ENCODE peak calls at places on chromosomes 4 and X, in seven cellular contexts. Q is transverse colon, D is HCT116, P is GM12892, M is suprapubic skin, A is Panc1, L is SK-N-SH. Z is an unnamed sample.

GRCh38 chr4:110869862-110870577 is 247.1 kb upstream of the PITX2 start:
- DNase-seq in P (no peak), M (no peak), Q (no peak), A (no peak), L (no peak), D (peak), Z (no peak)

GRCh38 chr4:56410247-56410646 is 23.0 kb upstream of the AASDH start:
- DNase-seq in L (peak), D (peak), M (no peak), P (no peak), A (no peak), Q (peak), Z (no peak)

GRCh38 chr4:139659735-139660424 is 5.7 kb upstream of the MGST2 start:
- DNase-seq in M (no peak), A (no peak), Q (no peak), D (no peak), L (no peak), P (no peak), Z (no peak)

GRCh38 chr4:137819964-137820383 is 287.7 kb upstream of the PCDH18 start:
- DNase-seq in P (no peak), A (peak), Q (no peak), M (no peak), D (peak), L (peak), Z (no peak)

GRCh38 chr4:54066088-54066415 is 1.6 kb upstream of the CHIC2 start:
- DNase-seq in A (no peak), M (no peak), Q (no peak), D (no peak), L (no peak), P (no peak), Z (no peak)

GRCh38 chr4:139171878-139172691 is 4.9 kb downstream of the ELF2 start:
- DNase-seq in M (no peak), L (no peak), D (no peak), Q (no peak), P (no peak), A (no peak), Z (no peak)

GRCh38 chrX:123230798-123231197 is 46.7 kb downstream of the GRIA3 start:
- DNase-seq in Q (no peak), D (no peak), M (no peak), L (no peak), A (no peak), P (no peak), Z (no peak)

GRCh38 chr4:40596522-40596921 is 33.1 kb downstream of the RBM47 start:
- DNase-seq in D (no peak), P (no peak), L (no peak), M (no peak), Q (no peak), A (no peak), Z (no peak)

GRCh38 chrX:19063030-19063429 is 59.2 kb downstream of the ADGRG2 start:
- DNase-seq in P (no peak), Q (no peak), M (no peak), L (no peak), A (no peak), D (no peak), Z (no peak)

GRCh38 chr4:73705056-73705432 is 35.3 kb upstream of the CXCL8 start:
- DNase-seq in L (no peak), Q (no peak), A (no peak), P (no peak), D (no peak), M (no peak), Z (no peak)

DNA sequence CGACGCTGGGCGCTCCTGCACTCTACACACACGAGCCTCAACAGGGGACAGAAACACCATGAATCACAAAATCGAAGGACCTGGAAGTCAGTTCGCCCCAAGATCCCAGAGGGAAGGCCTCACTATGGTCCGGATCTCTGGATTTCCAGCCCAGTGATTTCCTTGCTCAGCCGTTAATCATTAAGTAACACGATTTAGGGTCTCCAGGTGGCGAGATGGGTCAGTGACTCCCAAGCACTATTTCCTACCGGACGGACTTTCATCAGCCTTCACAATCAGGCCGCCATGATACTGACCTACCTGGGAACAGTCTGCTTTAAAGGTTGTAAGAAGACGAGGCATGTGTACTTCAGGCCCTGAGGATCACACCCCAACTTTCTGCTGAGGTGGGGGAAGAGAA is 63.7 kb downstream of the FAT1 start:
- DNase-seq in A (no peak), P (no peak), Q (no peak), D (no peak), M (no peak), L (no peak), Z (no peak)
- TF ChIP-seq POLR2AphosphoS5 in A (no peak), P (no peak), Q (no peak), D (no peak), M (no peak), L (no peak), Z (no peak)

GRCh38 chr4:184282895-184283654 is 65.4 kb upstream of the ENPP6 start:
- DNase-seq in M (no peak), Q (peak), L (no peak), P (no peak), A (no peak), D (no peak), Z (no peak)
- TF ChIP-seq POLR2AphosphoS5 in M (no peak), Q (no peak), L (no peak), P (peak), A (no peak), D (no peak), Z (no peak)

GRCh38 chrX:41350976-41351569 is 17.1 kb downstream of the DDX3X start:
- DNase-seq in D (no peak), A (no peak), L (no peak), Q (no peak), P (no peak), M (no peak), Z (no peak)
- TF ChIP-seq POLR2AphosphoS5 in D (peak), A (peak), L (peak), Q (peak), P (peak), M (no peak), Z (no peak)

DNA sequence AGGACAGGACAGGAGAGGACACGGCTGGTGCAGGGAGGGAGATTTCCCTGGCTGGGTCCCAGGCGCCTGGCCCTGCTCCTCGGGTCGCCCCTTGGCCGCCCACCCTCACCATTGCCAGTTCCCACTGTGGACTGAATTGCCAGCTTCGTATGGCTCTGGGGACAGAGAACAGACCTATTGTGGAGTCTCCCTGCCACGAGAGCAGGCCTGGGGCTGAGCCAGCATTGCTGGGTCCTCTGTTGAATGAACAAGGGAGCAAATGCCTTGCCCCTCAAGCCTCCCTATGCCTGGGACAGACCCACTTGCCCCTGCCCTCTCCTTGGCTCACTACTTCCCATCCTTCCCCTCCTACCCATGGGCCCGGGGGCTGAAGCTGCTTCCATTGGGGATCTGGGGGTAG is 4.3 kb downstream of the PLXNA3 start:
- DNase-seq in A (no peak), D (no peak), M (no peak), Q (no peak), L (no peak), P (no peak), Z (no peak)
- TF ChIP-seq POLR2AphosphoS5 in A (no peak), D (no peak), M (no peak), Q (no peak), L (no peak), P (no peak), Z (no peak)

GRCh38 chrX:49183701-49184281 is 2.4 kb downstream of the PRICKLE3 start:
- DNase-seq in A (no peak), Q (no peak), P (no peak), M (no peak), L (no peak), D (no peak), Z (peak)

GRCh38 chrX:49186125-49187027 is at the start of gene PRICKLE3:
- DNase-seq in L (no peak), Q (peak), D (no peak), A (no peak), P (peak), M (peak), Z (peak)

GRCh38 chrX:49185062-49185394 is 1.1 kb downstream of the PRICKLE3 start:
- DNase-seq in Q (no peak), P (no peak), A (no peak), D (no peak), L (no peak), M (no peak), Z (no peak)

GRCh38 chrX:49187028-49187394 is 838 bp upstream of the PRICKLE3 start:
- DNase-seq in L (no peak), Q (no peak), M (no peak), A (no peak), P (no peak), D (no peak), Z (no peak)

DNA sequence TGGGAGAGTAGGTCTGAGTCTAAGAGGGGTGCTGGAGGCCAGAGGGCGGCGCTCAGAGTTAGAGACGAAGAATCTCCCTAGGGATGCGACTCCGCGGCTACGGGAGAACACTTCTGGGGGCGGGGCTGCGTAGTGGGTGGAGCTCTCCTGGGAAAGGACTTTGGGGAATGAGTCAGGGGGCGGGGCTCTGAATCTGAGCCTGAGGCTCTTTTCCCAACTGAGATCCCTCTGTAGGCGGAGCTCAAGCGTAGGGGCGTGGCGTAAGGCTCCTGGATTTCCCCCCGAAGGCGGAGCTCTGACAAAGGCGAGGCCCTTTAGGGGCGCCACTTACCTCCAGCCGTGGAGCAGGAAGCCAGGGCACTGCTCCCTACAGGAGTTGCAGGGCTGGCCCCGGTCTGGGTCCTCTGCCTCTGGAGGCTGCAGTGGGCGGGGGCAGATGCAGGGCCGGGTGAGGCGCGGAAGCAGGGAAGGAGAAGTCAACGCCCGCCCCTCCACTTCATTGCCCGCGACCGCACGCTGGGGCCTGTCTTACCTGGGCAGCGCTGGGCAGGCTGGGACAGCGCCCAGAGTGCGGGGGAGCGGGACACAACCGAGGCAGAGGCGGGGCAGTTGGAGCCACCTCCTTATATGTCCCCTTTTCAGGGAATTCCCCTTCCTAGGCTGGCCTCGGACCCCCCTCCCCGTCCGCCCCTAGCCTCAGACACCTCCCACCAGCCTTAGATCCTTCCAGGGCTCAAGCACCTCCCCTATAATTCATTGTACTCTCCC is 1.7 kb downstream of the PRICKLE3 start:
- DNase-seq in M (peak), P (no peak), L (no peak), Q (peak), D (peak), A (peak), Z (peak)
- TF ChIP-seq POLR2AphosphoS5 in M (no peak), P (no peak), L (no peak), Q (peak), D (peak), A (peak), Z (peak)

DNA sequence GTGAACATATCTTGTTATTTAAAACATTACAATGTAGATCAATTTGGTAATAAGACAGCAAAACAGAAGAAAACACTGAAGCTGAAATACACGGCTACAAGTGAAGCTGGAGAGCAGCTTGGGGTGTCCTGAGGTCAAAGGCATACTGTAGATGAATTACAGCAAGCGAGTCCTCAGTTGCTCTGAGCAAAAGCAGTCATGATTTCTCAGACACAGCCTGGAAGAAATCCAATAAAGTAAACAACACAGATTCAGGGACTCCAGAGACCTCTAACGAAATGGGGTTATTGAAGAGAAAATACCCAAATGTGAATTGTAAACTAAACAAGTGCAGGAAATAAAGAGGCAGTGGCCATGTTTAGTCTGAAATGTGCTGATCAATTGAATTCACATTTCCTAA is 324.4 kb downstream of the CAMK2D start:
- DNase-seq in M (no peak), L (no peak), P (no peak), Q (no peak), A (no peak), D (no peak), Z (no peak)
- TF ChIP-seq POLR2AphosphoS5 in M (no peak), L (no peak), P (no peak), Q (no peak), A (no peak), D (no peak), Z (peak)